ENCODE peak calls at places on chromosomes 3 and 15, in four cellular contexts. One of them, this sample, is unnamed.

GRCh38 chr3:64666171-64666581 is 21.6 kb downstream of the ADAMTS9 start:
- DNase-seq in A549: no peak
- DNase-seq in K562: no peak
- DNase-seq in stomach: no peak
- DNase-seq in this sample: no peak

GRCh38 chr3:134794950-134795775 is at the start of gene EPHB1:
- DNase-seq in A549: peak; percentile 58
- DNase-seq in K562: peak; percentile 64
- DNase-seq in stomach: peak; percentile 74
- DNase-seq in this sample: peak; percentile 70

GRCh38 chr3:129441215-129441614 is 1.2 kb downstream of the IFT122 start:
- DNase-seq in A549: no peak
- DNase-seq in K562: peak; percentile 21
- DNase-seq in stomach: no peak
- DNase-seq in this sample: no peak

GRCh38 chr3:129205109-129205832 is 21.6 kb upstream of the CNBP start:
- DNase-seq in A549: no peak
- DNase-seq in K562: no peak
- DNase-seq in stomach: no peak
- DNase-seq in this sample: no peak

GRCh38 chr3:127798716-127799115 is 23.6 kb downstream of the MGLL start:
- DNase-seq in A549: no peak
- DNase-seq in K562: no peak
- DNase-seq in stomach: no peak
- DNase-seq in this sample: no peak

GRCh38 chr3:124770341-124771082 is 40.3 kb downstream of the UMPS start:
- DNase-seq in A549: no peak
- DNase-seq in K562: peak; percentile 16
- DNase-seq in stomach: no peak
- DNase-seq in this sample: no peak

GRCh38 chr3:183488343-183488742 is 59.9 kb upstream of the MCF2L2 start:
- DNase-seq in A549: no peak
- DNase-seq in K562: no peak
- DNase-seq in stomach: peak; percentile 5
- DNase-seq in this sample: no peak

GRCh38 chr3:185561374-185561943 is 9.1 kb upstream of the LIPH start:
- DNase-seq in A549: no peak
- DNase-seq in K562: no peak
- DNase-seq in stomach: peak; percentile 60
- DNase-seq in this sample: no peak

GRCh38 chr3:47515100-47515499 is 1.6 kb upstream of the ELP6 start:
- DNase-seq in A549: no peak
- DNase-seq in K562: peak; percentile 24
- DNase-seq in stomach: no peak
- DNase-seq in this sample: no peak

GRCh38 chr3:113222412-113223086 is 11.2 kb downstream of the BOC start:
- DNase-seq in A549: no peak
- DNase-seq in K562: no peak
- DNase-seq in stomach: no peak
- DNase-seq in this sample: no peak

GRCh38 chr3:158091526-158091925 is 14.7 kb downstream of the SHOX2 start:
- DNase-seq in A549: peak; percentile 28
- DNase-seq in K562: peak; percentile 43
- DNase-seq in stomach: no peak
- DNase-seq in this sample: no peak

GRCh38 chr15:96160800-96161199 is 169.7 kb upstream of the NR2F2 start:
- DNase-seq in A549: no peak
- DNase-seq in K562: no peak
- DNase-seq in stomach: peak; percentile 85
- DNase-seq in this sample: no peak

GRCh38 chr3:2268779-2269178 is 170.1 kb downstream of the CNTN4 start:
- DNase-seq in A549: no peak
- DNase-seq in K562: no peak
- DNase-seq in stomach: no peak
- DNase-seq in this sample: no peak

GRCh38 chr3:78604328-78604727 is 1163.5 kb downstream of the ROBO1 start:
- DNase-seq in A549: no peak
- DNase-seq in K562: no peak
- DNase-seq in stomach: no peak
- DNase-seq in this sample: no peak

GRCh38 chr3:157238527-157238926 is 78.6 kb upstream of the CCNL1 start:
- DNase-seq in A549: no peak
- DNase-seq in K562: no peak
- DNase-seq in stomach: no peak
- DNase-seq in this sample: no peak

GRCh38 chr3:16807441-16807840 is 77.3 kb upstream of the PLCL2 start:
- DNase-seq in A549: no peak
- DNase-seq in K562: no peak
- DNase-seq in stomach: no peak
- DNase-seq in this sample: no peak

GRCh38 chr3:126117786-126118185 is 33.9 kb upstream of the SLC41A3 start:
- DNase-seq in A549: no peak
- DNase-seq in K562: no peak
- DNase-seq in stomach: no peak
- DNase-seq in this sample: no peak

GRCh38 chr3:71173421-71173975 is 410.0 kb downstream of the FOXP1 start:
- DNase-seq in A549: no peak
- DNase-seq in K562: no peak
- DNase-seq in stomach: no peak
- DNase-seq in this sample: no peak

GRCh38 chr3:160951677-160952487 is 153.3 kb downstream of the B3GALNT1 start:
- DNase-seq in A549: no peak
- DNase-seq in K562: no peak
- DNase-seq in stomach: no peak
- DNase-seq in this sample: no peak

GRCh38 chr3:49725906-49726681 is 2.3 kb upstream of the GMPPB start:
- DNase-seq in A549: no peak
- DNase-seq in K562: no peak
- DNase-seq in stomach: peak; percentile 70
- DNase-seq in this sample: no peak

GRCh38 chr3:107217161-107217560 is 160.1 kb upstream of the CCDC54 start:
- DNase-seq in A549: no peak
- DNase-seq in K562: no peak
- DNase-seq in stomach: no peak
- DNase-seq in this sample: no peak

GRCh38 chr3:119288669-119289068 is 5.5 kb upstream of the ARHGAP31 start:
- DNase-seq in A549: no peak
- DNase-seq in K562: no peak
- DNase-seq in stomach: no peak
- DNase-seq in this sample: no peak

GRCh38 chr3:81485444-81485865 is 276.0 kb downstream of the GBE1 start:
- DNase-seq in A549: no peak
- DNase-seq in K562: no peak
- DNase-seq in stomach: no peak
- DNase-seq in this sample: no peak

GRCh38 chr15:92817339-92817886 is 82.7 kb upstream of the CHD2 start:
- DNase-seq in A549: no peak
- DNase-seq in K562: peak; percentile 62
- DNase-seq in stomach: no peak
- DNase-seq in this sample: no peak

GRCh38 chr3:29171583-29171990 is 109.3 kb upstream of the RBMS3 start:
- DNase-seq in A549: no peak
- DNase-seq in K562: no peak
- DNase-seq in stomach: no peak
- DNase-seq in this sample: no peak

GRCh38 chr15:65790692-65791334 is 1.3 kb downstream of the DENND4A start:
- DNase-seq in A549: peak; percentile 54
- DNase-seq in K562: no peak
- DNase-seq in stomach: no peak
- DNase-seq in this sample: peak; percentile 29

GRCh38 chr15:45021331-45021730 is 1.7 kb upstream of the SORD start:
- DNase-seq in A549: no peak
- DNase-seq in K562: no peak
- DNase-seq in stomach: peak; percentile 77
- DNase-seq in this sample: no peak

GRCh38 chr3:132880986-132881385 is 157.2 kb upstream of the TMEM108 start:
- DNase-seq in A549: no peak
- DNase-seq in K562: no peak
- DNase-seq in stomach: no peak
- DNase-seq in this sample: no peak

GRCh38 chr15:47439870-47440155 is 277.5 kb upstream of the SEMA6D start:
- DNase-seq in A549: no peak
- DNase-seq in K562: no peak
- DNase-seq in stomach: no peak
- DNase-seq in this sample: no peak

DNA sequence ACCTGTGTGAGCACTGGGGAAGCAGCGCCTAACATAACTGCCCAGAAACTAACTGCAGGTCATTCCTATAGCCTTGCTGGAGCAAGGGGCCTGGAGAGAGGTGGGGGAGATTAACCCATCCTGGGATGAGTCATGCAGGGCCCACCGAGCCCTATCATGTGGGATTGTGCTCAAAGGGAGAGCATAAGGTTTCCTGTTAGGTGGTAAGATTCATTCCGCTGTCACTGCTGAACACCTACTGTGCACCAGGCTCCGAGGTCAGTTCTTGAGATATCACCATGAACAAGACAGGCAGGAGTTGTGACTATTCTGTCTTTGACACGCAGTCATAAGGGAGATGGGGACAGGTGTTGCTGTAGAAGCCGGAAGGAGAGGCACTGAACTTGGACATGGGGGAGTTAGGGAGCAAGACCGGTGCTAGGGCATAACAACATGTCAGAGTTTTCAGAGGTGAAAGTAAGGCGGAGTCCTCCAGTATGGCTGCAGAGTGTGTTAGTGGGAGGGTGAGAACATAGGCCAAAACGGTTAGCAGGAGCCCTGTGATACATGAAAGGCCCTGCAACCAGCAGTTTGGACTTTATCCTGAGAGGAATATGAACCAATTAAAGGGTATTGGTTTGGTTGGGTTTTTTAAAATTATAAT is 2.4 kb downstream of the SLC25A38 start:
- DNase-seq in A549: no peak
- DNase-seq in K562: peak; percentile 73
- DNase-seq in stomach: no peak
- DNase-seq in this sample: no peak
- H3K4me1 ChIP-seq in A549: peaks cover 18% of the 10 kb centered on the region
- H3K4me1 ChIP-seq in K562: peaks cover 51% of the 10 kb centered on the region
- H3K4me1 ChIP-seq in stomach: peaks cover 41% of the 10 kb centered on the region
- H3K4me1 ChIP-seq in this sample: peaks cover 10% of the 10 kb centered on the region

DNA sequence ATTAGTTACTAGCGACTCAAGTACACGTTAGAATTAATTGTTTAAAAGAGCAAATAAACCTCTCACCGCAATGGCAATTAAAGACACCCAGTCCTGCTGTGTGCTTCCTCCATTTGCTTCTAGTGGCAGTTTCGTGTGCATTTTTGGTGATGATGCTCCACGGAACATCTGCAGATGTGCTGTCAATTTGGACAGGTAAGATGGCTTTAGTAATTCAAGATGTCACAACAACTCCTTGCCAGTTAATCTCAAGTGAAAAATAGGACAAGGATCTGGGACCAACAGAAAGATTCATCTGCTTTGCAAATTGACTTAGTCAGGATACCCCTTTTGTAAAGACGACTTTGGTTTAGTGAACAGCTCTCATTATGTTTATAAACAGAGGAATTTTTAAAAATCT is 320.9 kb downstream of the GABRB3 start:
- DNase-seq in A549: no peak
- DNase-seq in K562: no peak
- DNase-seq in stomach: no peak
- DNase-seq in this sample: no peak
- TF ChIP-seq EP300 in A549: no peak
- TF ChIP-seq EP300 in K562: no peak
- TF ChIP-seq EP300 in stomach: no peak
- TF ChIP-seq EP300 in this sample: no peak

GRCh38 chr3:122391674-122392446 is 7.9 kb downstream of the FAM162A start:
- DNase-seq in A549: no peak
- DNase-seq in K562: no peak
- DNase-seq in stomach: no peak
- DNase-seq in this sample: no peak
- H3K4me1 ChIP-seq in A549: no peaks in the 10 kb centered on the region
- H3K4me1 ChIP-seq in K562: peaks cover 6% of the 10 kb centered on the region
- H3K4me1 ChIP-seq in stomach: peaks cover 5% of the 10 kb centered on the region
- H3K4me1 ChIP-seq in this sample: peaks cover 4% of the 10 kb centered on the region

GRCh38 chr3:69051796-69052566 is at the start of gene TMF1:
- DNase-seq in A549: peak; percentile 84
- DNase-seq in K562: peak; percentile 96
- DNase-seq in stomach: peak; percentile 99
- DNase-seq in this sample: peak; percentile 97
- TF ChIP-seq EP300 in A549: no peak
- TF ChIP-seq EP300 in K562: no peak
- TF ChIP-seq EP300 in stomach: no peak
- TF ChIP-seq EP300 in this sample: no peak

GRCh38 chr15:78072080-78072892 is 5.2 kb downstream of the TBC1D2B start:
- DNase-seq in A549: no peak
- DNase-seq in K562: no peak
- DNase-seq in stomach: no peak
- DNase-seq in this sample: peak; percentile 66
- H3K4me1 ChIP-seq in A549: peaks cover 48% of the 10 kb centered on the region
- H3K4me1 ChIP-seq in K562: peaks cover 41% of the 10 kb centered on the region
- H3K4me1 ChIP-seq in stomach: peaks cover 74% of the 10 kb centered on the region
- H3K4me1 ChIP-seq in this sample: peaks cover 40% of the 10 kb centered on the region

This sample was measured in ovary.